ENCODE peak calls at places on chromosomes 16 and 17, in nine cellular contexts. One of them, this sample, is unnamed.

GRCh38 chr16:4290236-4290830 is 17.5 kb upstream of the TFAP4 start:
- DNase-seq in HFFc6: peak; percentile 75
- DNase-seq in cardiac muscle cell: peak; percentile 78
- DNase-seq in CD8-positive, alpha-beta T cell: no peak
- DNase-seq in fibroblast of the aortic adventitia: peak; percentile 51
- DNase-seq in neural crest cell: no peak
- DNase-seq in A549: peak; percentile 63
- DNase-seq in dorsolateral prefrontal cortex: no peak
- DNase-seq in astrocyte of the cerebellum: no peak
- DNase-seq in this sample: no peak

GRCh38 chr16:78098544-78099371 is 696 bp upstream of the WWOX start:
- DNase-seq in neural crest cell: no peak
- DNase-seq in CD8-positive, alpha-beta T cell: no peak
- DNase-seq in cardiac muscle cell: no peak
- DNase-seq in HFFc6: no peak
- DNase-seq in A549: no peak
- DNase-seq in dorsolateral prefrontal cortex: no peak
- DNase-seq in fibroblast of the aortic adventitia: no peak
- DNase-seq in astrocyte of the cerebellum: no peak
- DNase-seq in this sample: no peak

GRCh38 chr16:66580605-66581209 is 1.4 kb downstream of the CMTM2 start:
- DNase-seq in dorsolateral prefrontal cortex: no peak
- DNase-seq in astrocyte of the cerebellum: peak; percentile 60
- DNase-seq in A549: no peak
- DNase-seq in CD8-positive, alpha-beta T cell: no peak
- DNase-seq in fibroblast of the aortic adventitia: peak; percentile 80
- DNase-seq in neural crest cell: no peak
- DNase-seq in HFFc6: peak; percentile 72
- DNase-seq in cardiac muscle cell: peak; percentile 69
- DNase-seq in this sample: no peak

GRCh38 chr16:88310796-88311605 is 71.8 kb upstream of the ZNF469 start:
- DNase-seq in CD8-positive, alpha-beta T cell: no peak
- DNase-seq in HFFc6: no peak
- DNase-seq in fibroblast of the aortic adventitia: no peak
- DNase-seq in astrocyte of the cerebellum: no peak
- DNase-seq in cardiac muscle cell: no peak
- DNase-seq in dorsolateral prefrontal cortex: no peak
- DNase-seq in A549: no peak
- DNase-seq in neural crest cell: no peak
- DNase-seq in this sample: no peak

GRCh38 chr16:56610017-56610608 is 1.7 kb downstream of the MT2A start:
- DNase-seq in A549: peak; percentile 21
- DNase-seq in fibroblast of the aortic adventitia: peak; percentile 90
- DNase-seq in neural crest cell: no peak
- DNase-seq in astrocyte of the cerebellum: peak; percentile 60
- DNase-seq in CD8-positive, alpha-beta T cell: peak; percentile 66
- DNase-seq in HFFc6: peak; percentile 65
- DNase-seq in dorsolateral prefrontal cortex: no peak
- DNase-seq in cardiac muscle cell: peak; percentile 85
- DNase-seq in this sample: no peak

GRCh38 chr17:17564896-17565295 is 26.6 kb downstream of the PEMT start:
- DNase-seq in CD8-positive, alpha-beta T cell: no peak
- DNase-seq in A549: no peak
- DNase-seq in fibroblast of the aortic adventitia: no peak
- DNase-seq in neural crest cell: no peak
- DNase-seq in HFFc6: no peak
- DNase-seq in cardiac muscle cell: no peak
- DNase-seq in astrocyte of the cerebellum: no peak
- DNase-seq in dorsolateral prefrontal cortex: no peak
- DNase-seq in this sample: no peak

GRCh38 chr16:75789237-75789636 is 62.9 kb upstream of the CPHXL start:
- DNase-seq in HFFc6: peak; percentile 48
- DNase-seq in A549: peak; percentile 55
- DNase-seq in astrocyte of the cerebellum: peak; percentile 35
- DNase-seq in cardiac muscle cell: peak; percentile 61
- DNase-seq in dorsolateral prefrontal cortex: no peak
- DNase-seq in fibroblast of the aortic adventitia: peak; percentile 68
- DNase-seq in CD8-positive, alpha-beta T cell: no peak
- DNase-seq in neural crest cell: peak; percentile 28
- DNase-seq in this sample: no peak

GRCh38 chr16:5575846-5576245 is 478.3 kb upstream of the EEF2KMT start:
- DNase-seq in cardiac muscle cell: no peak
- DNase-seq in neural crest cell: no peak
- DNase-seq in A549: no peak
- DNase-seq in dorsolateral prefrontal cortex: no peak
- DNase-seq in HFFc6: no peak
- DNase-seq in astrocyte of the cerebellum: no peak
- DNase-seq in CD8-positive, alpha-beta T cell: no peak
- DNase-seq in fibroblast of the aortic adventitia: no peak
- DNase-seq in this sample: no peak

GRCh38 chr16:67399749-67400704 is 6.7 kb upstream of the TPPP3 start:
- DNase-seq in neural crest cell: no peak
- DNase-seq in cardiac muscle cell: no peak
- DNase-seq in A549: no peak
- DNase-seq in astrocyte of the cerebellum: no peak
- DNase-seq in dorsolateral prefrontal cortex: no peak
- DNase-seq in CD8-positive, alpha-beta T cell: no peak
- DNase-seq in HFFc6: no peak
- DNase-seq in fibroblast of the aortic adventitia: no peak
- DNase-seq in this sample: no peak

GRCh38 chr16:56789360-56789759 is 59.4 kb downstream of the NUP93 start:
- DNase-seq in fibroblast of the aortic adventitia: peak; percentile 59
- DNase-seq in neural crest cell: no peak
- DNase-seq in dorsolateral prefrontal cortex: no peak
- DNase-seq in astrocyte of the cerebellum: peak; percentile 31
- DNase-seq in CD8-positive, alpha-beta T cell: no peak
- DNase-seq in A549: peak; percentile 41
- DNase-seq in HFFc6: peak; percentile 56
- DNase-seq in cardiac muscle cell: peak; percentile 58
- DNase-seq in this sample: no peak

GRCh38 chr16:56910654-56911539 is 21.0 kb upstream of the HERPUD1 start:
- DNase-seq in HFFc6: peak; percentile 51
- DNase-seq in neural crest cell: no peak
- DNase-seq in astrocyte of the cerebellum: peak; percentile 60
- DNase-seq in dorsolateral prefrontal cortex: no peak
- DNase-seq in fibroblast of the aortic adventitia: peak; percentile 91
- DNase-seq in A549: no peak
- DNase-seq in cardiac muscle cell: peak; percentile 93
- DNase-seq in CD8-positive, alpha-beta T cell: no peak
- DNase-seq in this sample: no peak

GRCh38 chr17:11490171-11490760 is 108.0 kb upstream of the DNAH9 start:
- DNase-seq in CD8-positive, alpha-beta T cell: no peak
- DNase-seq in HFFc6: no peak
- DNase-seq in fibroblast of the aortic adventitia: no peak
- DNase-seq in cardiac muscle cell: no peak
- DNase-seq in dorsolateral prefrontal cortex: no peak
- DNase-seq in neural crest cell: no peak
- DNase-seq in A549: no peak
- DNase-seq in astrocyte of the cerebellum: no peak
- DNase-seq in this sample: no peak

GRCh38 chr17:3843935-3844516 is 2.0 kb downstream of the NCBP3 start:
- DNase-seq in dorsolateral prefrontal cortex: no peak
- DNase-seq in astrocyte of the cerebellum: no peak
- DNase-seq in fibroblast of the aortic adventitia: peak; percentile 34
- DNase-seq in CD8-positive, alpha-beta T cell: peak; percentile 47
- DNase-seq in HFFc6: peak; percentile 7
- DNase-seq in neural crest cell: no peak
- DNase-seq in cardiac muscle cell: peak; percentile 47
- DNase-seq in A549: peak; percentile 87
- DNase-seq in this sample: no peak

GRCh38 chr17:37698132-37698615 is 46.7 kb downstream of the HNF1B start:
- DNase-seq in dorsolateral prefrontal cortex: no peak
- DNase-seq in A549: peak; percentile 58
- DNase-seq in HFFc6: peak; percentile 33
- DNase-seq in astrocyte of the cerebellum: no peak
- DNase-seq in neural crest cell: no peak
- DNase-seq in cardiac muscle cell: no peak
- DNase-seq in fibroblast of the aortic adventitia: no peak
- DNase-seq in CD8-positive, alpha-beta T cell: no peak
- DNase-seq in this sample: no peak

GRCh38 chr17:49343273-49343672 is 18.8 kb downstream of the ZNF652 start:
- DNase-seq in A549: no peak
- DNase-seq in dorsolateral prefrontal cortex: no peak
- DNase-seq in CD8-positive, alpha-beta T cell: no peak
- DNase-seq in HFFc6: peak; percentile 57
- DNase-seq in astrocyte of the cerebellum: no peak
- DNase-seq in cardiac muscle cell: peak; percentile 51
- DNase-seq in neural crest cell: no peak
- DNase-seq in fibroblast of the aortic adventitia: peak; percentile 32
- DNase-seq in this sample: no peak

GRCh38 chr16:85057212-85057889 is 29.8 kb downstream of the KIAA0513 start:
- DNase-seq in dorsolateral prefrontal cortex: no peak
- DNase-seq in A549: peak; percentile 72
- DNase-seq in CD8-positive, alpha-beta T cell: no peak
- DNase-seq in neural crest cell: no peak
- DNase-seq in fibroblast of the aortic adventitia: no peak
- DNase-seq in astrocyte of the cerebellum: no peak
- DNase-seq in HFFc6: no peak
- DNase-seq in cardiac muscle cell: no peak
- DNase-seq in this sample: no peak

GRCh38 chr16:85054948-85055502 is 27.4 kb downstream of the KIAA0513 start:
- DNase-seq in cardiac muscle cell: no peak
- DNase-seq in dorsolateral prefrontal cortex: no peak
- DNase-seq in fibroblast of the aortic adventitia: no peak
- DNase-seq in astrocyte of the cerebellum: no peak
- DNase-seq in neural crest cell: no peak
- DNase-seq in CD8-positive, alpha-beta T cell: no peak
- DNase-seq in HFFc6: no peak
- DNase-seq in A549: no peak
- DNase-seq in this sample: no peak

GRCh38 chr16:85057948-85058347 is 30.4 kb downstream of the KIAA0513 start:
- DNase-seq in HFFc6: no peak
- DNase-seq in fibroblast of the aortic adventitia: no peak
- DNase-seq in CD8-positive, alpha-beta T cell: no peak
- DNase-seq in cardiac muscle cell: no peak
- DNase-seq in neural crest cell: no peak
- DNase-seq in A549: no peak
- DNase-seq in dorsolateral prefrontal cortex: no peak
- DNase-seq in astrocyte of the cerebellum: no peak
- DNase-seq in this sample: no peak

GRCh38 chr16:85055503-85056210 is 28.1 kb downstream of the KIAA0513 start:
- DNase-seq in fibroblast of the aortic adventitia: peak; percentile 78
- DNase-seq in CD8-positive, alpha-beta T cell: peak; percentile 77
- DNase-seq in neural crest cell: no peak
- DNase-seq in A549: no peak
- DNase-seq in cardiac muscle cell: peak; percentile 72
- DNase-seq in astrocyte of the cerebellum: peak; percentile 12
- DNase-seq in dorsolateral prefrontal cortex: no peak
- DNase-seq in HFFc6: peak; percentile 42
- DNase-seq in this sample: no peak

GRCh38 chr16:85056211-85056748 is 28.7 kb downstream of the KIAA0513 start:
- DNase-seq in cardiac muscle cell: peak; percentile 48
- DNase-seq in astrocyte of the cerebellum: no peak
- DNase-seq in HFFc6: no peak
- DNase-seq in CD8-positive, alpha-beta T cell: no peak
- DNase-seq in neural crest cell: no peak
- DNase-seq in A549: no peak
- DNase-seq in fibroblast of the aortic adventitia: peak; percentile 43
- DNase-seq in dorsolateral prefrontal cortex: no peak
- DNase-seq in this sample: no peak
- TF ChIP-seq CTCF in cardiac muscle cell: peak; percentile 58
- TF ChIP-seq CTCF in astrocyte of the cerebellum: peak; percentile 55
- TF ChIP-seq CTCF in HFFc6: peak; percentile 37
- TF ChIP-seq CTCF in CD8-positive, alpha-beta T cell: no peak
- TF ChIP-seq CTCF in neural crest cell: no peak
- TF ChIP-seq CTCF in A549: no peak
- TF ChIP-seq CTCF in fibroblast of the aortic adventitia: peak; percentile 53
- TF ChIP-seq CTCF in dorsolateral prefrontal cortex: peak; percentile 34
- TF ChIP-seq CTCF in this sample: peak; percentile 61

GRCh38 chr17:64017381-64017980 is 3.0 kb downstream of the ICAM2 start:
- DNase-seq in astrocyte of the cerebellum: no peak
- DNase-seq in neural crest cell: no peak
- DNase-seq in dorsolateral prefrontal cortex: no peak
- DNase-seq in fibroblast of the aortic adventitia: no peak
- DNase-seq in CD8-positive, alpha-beta T cell: no peak
- DNase-seq in A549: no peak
- DNase-seq in HFFc6: no peak
- DNase-seq in cardiac muscle cell: no peak
- DNase-seq in this sample: no peak
- TF ChIP-seq CTCF in astrocyte of the cerebellum: peak; percentile 11
- TF ChIP-seq CTCF in neural crest cell: peak; percentile 54
- TF ChIP-seq CTCF in dorsolateral prefrontal cortex: no peak
- TF ChIP-seq CTCF in fibroblast of the aortic adventitia: peak; percentile 39
- TF ChIP-seq CTCF in CD8-positive, alpha-beta T cell: peak; percentile 58
- TF ChIP-seq CTCF in A549: no peak
- TF ChIP-seq CTCF in HFFc6: peak; percentile 72
- TF ChIP-seq CTCF in cardiac muscle cell: peak; percentile 19
- TF ChIP-seq CTCF in this sample: peak; percentile 41

DNA sequence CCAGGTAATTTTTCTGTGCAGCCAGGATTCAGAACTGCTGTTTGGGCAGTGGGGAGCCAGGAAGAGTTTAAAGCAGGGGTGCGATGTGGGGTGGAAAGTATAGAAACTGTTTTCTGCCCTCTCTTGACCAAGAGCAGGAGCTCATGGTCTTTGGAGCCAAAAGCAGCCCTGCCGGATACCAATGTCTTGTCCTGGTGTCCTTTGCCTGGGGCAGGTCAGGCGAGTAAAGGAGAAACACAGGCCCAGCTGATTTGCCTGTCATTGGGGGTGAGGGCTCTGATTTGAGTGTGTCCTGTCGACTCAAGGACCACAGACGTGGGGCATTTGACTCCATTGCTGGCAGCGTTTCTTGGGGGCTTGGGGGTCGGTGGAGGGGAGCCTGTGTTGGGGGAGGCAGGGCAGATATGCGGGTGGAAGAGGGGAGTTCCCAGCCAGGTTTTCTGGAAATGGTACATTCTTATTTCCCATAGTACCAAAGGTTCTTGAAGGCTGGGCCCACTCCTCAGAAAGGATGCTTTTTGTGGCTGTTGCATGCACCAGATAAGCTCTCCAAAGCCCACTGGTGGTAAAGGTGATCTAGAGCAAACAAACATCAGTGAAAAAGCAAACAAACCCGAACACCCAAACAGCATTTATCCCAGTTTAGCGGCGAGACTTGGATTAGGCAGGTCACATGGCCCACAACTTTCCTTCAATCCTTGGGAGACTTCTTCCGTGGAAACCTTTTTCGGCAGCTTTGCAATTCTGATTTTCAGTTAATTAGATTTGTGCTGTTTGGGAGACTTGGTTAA is 58.9 kb downstream of the MSI2 start:
- DNase-seq in neural crest cell: no peak
- DNase-seq in HFFc6: no peak
- DNase-seq in A549: no peak
- DNase-seq in CD8-positive, alpha-beta T cell: no peak
- DNase-seq in fibroblast of the aortic adventitia: no peak
- DNase-seq in cardiac muscle cell: no peak
- DNase-seq in dorsolateral prefrontal cortex: no peak
- DNase-seq in astrocyte of the cerebellum: no peak
- DNase-seq in this sample: no peak
- TF ChIP-seq CTCF in neural crest cell: no peak
- TF ChIP-seq CTCF in HFFc6: no peak
- TF ChIP-seq CTCF in A549: no peak
- TF ChIP-seq CTCF in CD8-positive, alpha-beta T cell: no peak
- TF ChIP-seq CTCF in fibroblast of the aortic adventitia: no peak
- TF ChIP-seq CTCF in cardiac muscle cell: no peak
- TF ChIP-seq CTCF in dorsolateral prefrontal cortex: no peak
- TF ChIP-seq CTCF in astrocyte of the cerebellum: no peak
- TF ChIP-seq CTCF in this sample: no peak

DNA sequence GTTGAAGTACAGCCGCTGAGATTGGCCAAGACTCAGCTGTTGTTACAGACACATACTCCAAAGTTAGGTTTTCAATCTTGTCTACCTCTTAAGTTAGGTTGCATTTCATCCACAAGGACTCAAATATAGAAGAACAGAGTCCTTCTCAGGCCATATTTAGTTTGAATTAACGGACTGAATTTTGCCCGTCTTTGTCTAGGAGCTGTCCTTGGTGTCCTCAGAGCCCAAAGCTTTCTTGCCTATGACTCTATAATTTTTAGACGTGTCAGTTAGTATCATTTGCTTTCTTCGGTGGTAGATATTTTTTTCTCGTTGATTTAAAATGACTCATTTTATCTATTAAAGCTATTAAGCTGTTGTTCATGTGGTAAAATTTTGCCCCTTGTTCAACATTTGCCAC is 403.2 kb downstream of the HS3ST3B1 start:
- DNase-seq in HFFc6: no peak
- DNase-seq in A549: no peak
- DNase-seq in neural crest cell: no peak
- DNase-seq in dorsolateral prefrontal cortex: no peak
- DNase-seq in CD8-positive, alpha-beta T cell: no peak
- DNase-seq in astrocyte of the cerebellum: no peak
- DNase-seq in fibroblast of the aortic adventitia: no peak
- DNase-seq in cardiac muscle cell: no peak
- DNase-seq in this sample: no peak
- TF ChIP-seq CTCF in HFFc6: no peak
- TF ChIP-seq CTCF in A549: no peak
- TF ChIP-seq CTCF in neural crest cell: no peak
- TF ChIP-seq CTCF in dorsolateral prefrontal cortex: no peak
- TF ChIP-seq CTCF in CD8-positive, alpha-beta T cell: no peak
- TF ChIP-seq CTCF in astrocyte of the cerebellum: no peak
- TF ChIP-seq CTCF in fibroblast of the aortic adventitia: no peak
- TF ChIP-seq CTCF in cardiac muscle cell: no peak
- TF ChIP-seq CTCF in this sample: no peak

This sample was measured in left ventricle myocardium inferior.